ENCODE peak calls at places on chromosomes 13 and 19, in six cellular contexts. U is neural progenitor cell, H is PC-3, V is hepatocyte, W is GM23338, B is HCT116. P is an unnamed sample. For H4K20me1, the result is how much of the 10 kb centered on the place peaks cover.

GRCh38 chr19:47274071-47274890 is at the start of gene INAFM1:
- DNase-seq in H (peak), V (peak), B (peak), W (peak), U (peak), P (peak)

GRCh38 chr19:33171916-33172359 is 22.2 kb upstream of the LRP3 start:
- DNase-seq in B (no peak), H (peak), W (no peak), U (no peak), V (no peak), P (no peak)

GRCh38 chr13:106477303-106477702 is 58.2 kb downstream of the EFNB2 start:
- DNase-seq in V (no peak), W (no peak), U (no peak), B (no peak), H (peak), P (no peak)

GRCh38 chr13:108850706-108851105 is 221.3 kb downstream of the MYO16 start:
- DNase-seq in H (no peak), B (no peak), W (no peak), V (no peak), U (no peak), P (no peak)

GRCh38 chr13:52852444-52852843 is 4.0 kb upstream of the PCDH8 start:
- DNase-seq in V (no peak), U (no peak), B (no peak), W (no peak), H (no peak), P (no peak)

GRCh38 chr13:76759877-76760276 is 126.3 kb downstream of the KCTD12 start:
- DNase-seq in U (no peak), B (no peak), V (no peak), H (no peak), W (no peak), P (no peak)

GRCh38 chr19:14385492-14385891 is 4.2 kb downstream of the ADGRE5 start:
- DNase-seq in W (no peak), B (no peak), V (no peak), U (no peak), H (no peak), P (no peak)

GRCh38 chr13:98454389-98454881 is 122.5 kb downstream of the STK24 start:
- DNase-seq in V (no peak), B (no peak), U (no peak), H (peak), W (no peak), P (no peak)

GRCh38 chr19:46654621-46655152 is 6.3 kb downstream of the DACT3 start:
- DNase-seq in V (no peak), B (no peak), H (no peak), U (peak), W (peak), P (no peak)

GRCh38 chr13:100880166-100880565 is 205.6 kb upstream of the TMTC4 start:
- DNase-seq in U (no peak), H (no peak), V (no peak), B (no peak), W (no peak), P (no peak)

GRCh38 chr19:17337675-17338439 is 504 bp downstream of the GTPBP3 start:
- DNase-seq in U (peak), B (no peak), W (peak), V (no peak), H (peak), P (peak)

GRCh38 chr13:113585828-113586355 is 1.3 kb downstream of the TFDP1 start:
- DNase-seq in V (no peak), B (no peak), U (no peak), W (no peak), H (no peak), P (no peak)

GRCh38 chr19:4521888-4522242 is 3.6 kb upstream of the PLIN4 start:
- DNase-seq in B (no peak), W (no peak), U (no peak), V (no peak), H (no peak), P (no peak)

GRCh38 chr19:37361994-37362393 is 8.9 kb upstream of the ZNF527 start:
- DNase-seq in H (no peak), W (no peak), U (no peak), B (no peak), V (no peak), P (no peak)

GRCh38 chr19:54674021-54674617 is 11.3 kb downstream of the LILRB4 start:
- DNase-seq in U (peak), H (peak), V (no peak), W (peak), B (peak), P (peak)

GRCh38 chr19:2015611-2015950 is at the start of gene BTBD2:
- DNase-seq in B (peak), W (peak), H (peak), U (no peak), V (peak), P (peak)

GRCh38 chr13:110323172-110323851 is 16.2 kb downstream of the COL4A2 start:
- DNase-seq in B (no peak), U (no peak), V (no peak), W (peak), H (peak), P (no peak)
- H4K20me1 ChIP-seq in B (under half), U (under half), V (under half), W (under half), H (under half), P (under half)

GRCh38 chr19:7098096-7098495 is 28.6 kb downstream of the ZNF557 start:
- DNase-seq in H (no peak), V (no peak), W (no peak), B (no peak), U (no peak), P (no peak)

GRCh38 chr19:7099597-7099921 is 30.1 kb downstream of the ZNF557 start:
- DNase-seq in W (no peak), H (peak), V (no peak), B (no peak), U (no peak), P (no peak)

GRCh38 chr19:7101498-7102253 is 32.2 kb downstream of the ZNF557 start:
- DNase-seq in W (no peak), U (no peak), V (no peak), H (no peak), B (no peak), P (no peak)

GRCh38 chr19:7104783-7105447 is 35.4 kb downstream of the ZNF557 start:
- DNase-seq in W (no peak), B (no peak), V (no peak), U (no peak), H (no peak), P (peak)

DNA sequence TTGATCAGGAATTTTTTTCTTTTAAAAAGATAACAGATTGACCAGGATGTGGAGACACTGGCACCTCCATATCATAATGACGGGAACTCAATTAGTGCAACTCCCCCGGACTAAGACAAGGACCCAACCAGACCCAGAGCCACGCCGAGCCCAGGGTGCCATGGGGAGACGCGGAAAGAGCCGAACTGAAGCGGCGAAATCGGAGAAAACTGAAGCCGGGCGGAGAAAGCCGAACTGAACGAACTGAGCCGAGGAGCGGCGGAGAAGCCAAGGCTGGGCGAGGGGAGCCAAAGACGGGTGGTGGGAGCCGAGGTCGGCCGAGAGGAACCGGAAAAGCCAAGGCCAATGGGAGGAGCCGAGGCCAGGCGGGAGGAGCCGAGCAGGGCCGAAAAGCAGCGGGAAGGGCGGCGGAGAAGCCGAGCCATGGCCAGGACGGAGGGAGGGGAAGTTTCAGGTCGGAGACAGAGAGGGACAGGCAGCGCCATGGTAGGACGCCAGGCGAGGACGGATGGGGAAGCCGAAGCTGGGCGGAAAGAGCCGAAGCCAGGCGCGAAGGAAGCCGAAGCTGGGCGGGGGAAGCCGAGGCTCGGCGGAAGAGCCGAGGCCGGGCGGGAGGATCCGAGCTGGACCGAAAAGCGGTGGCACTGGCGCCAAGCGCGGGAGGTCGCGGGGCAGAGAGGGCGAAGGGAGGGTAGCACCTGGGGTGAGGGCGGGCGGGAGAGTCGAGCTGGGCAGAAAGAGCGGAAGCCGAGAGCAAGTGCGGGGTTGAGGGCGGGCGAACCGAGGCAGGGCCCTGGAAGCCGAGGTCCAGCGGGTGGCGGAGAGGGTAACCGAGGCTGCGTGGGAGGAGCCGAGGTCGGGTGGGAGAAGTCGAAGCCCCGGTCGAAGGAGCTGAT is 29.4 kb downstream of the ZNF557 start:
- DNase-seq in W (peak), H (peak), V (peak), B (peak), U (peak), P (peak)
- TF ChIP-seq CTCF in W (no peak), H (no peak), V (no peak), B (no peak), U (no peak), P (no peak)

GRCh38 chr19:49443366-49444099 is 2.2 kb upstream of the SLC17A7 start:
- DNase-seq in U (peak), H (peak), V (peak), B (peak), W (peak), P (peak)
- TF ChIP-seq EZH2phosphoT487 in U (no peak), H (no peak), V (no peak), B (no peak), W (no peak), P (no peak)

GRCh38 chr13:75752848-75753247 is 116.7 kb downstream of the LMO7 start:
- DNase-seq in W (no peak), H (no peak), B (no peak), U (no peak), V (no peak), P (no peak)

GRCh38 chr13:75757336-75757735 is 121.2 kb downstream of the LMO7 start:
- DNase-seq in H (no peak), B (no peak), V (no peak), W (no peak), U (no peak), P (no peak)

GRCh38 chr13:75759531-75759930 is 123.4 kb downstream of the LMO7 start:
- DNase-seq in U (no peak), V (no peak), H (no peak), B (no peak), W (no peak), P (no peak)

GRCh38 chr13:75751350-75751749 is 115.2 kb downstream of the LMO7 start:
- DNase-seq in B (no peak), H (no peak), W (no peak), V (no peak), U (no peak), P (no peak)

GRCh38 chr13:75754936-75755335 is 118.8 kb downstream of the LMO7 start:
- DNase-seq in H (no peak), W (no peak), B (no peak), U (no peak), V (no peak), P (no peak)
- H4K20me1 ChIP-seq in H (under half), W (under half), B (under half), U (under half), V (under half), P (under half)

P was measured in OCI-LY7.